ENCODE peak calls at places on chromosomes 7 and 10, in nine cellular contexts. X is GM23338, K is hepatocyte, L is OCI-LY7, R is neural progenitor cell, W is GM23248, F is HCT116, O is PC-3, J is SK-N-SH. P is an unnamed sample.

GRCh38 chr7:38229386-38229785 is 44.0 kb downstream of the TARP start:
- DNase-seq in R (no peak), K (no peak), O (peak; percentile 30), F (no peak), W (peak; percentile 32), X (no peak), J (no peak), L (no peak), P (no peak)

GRCh38 chr10:3419719-3420495 is 247.3 kb upstream of the PITRM1 start:
- DNase-seq in L (no peak), O (no peak), K (no peak), R (no peak), J (no peak), W (no peak), X (no peak), F (no peak), P (no peak)

GRCh38 chr7:22447759-22448158 is 52.2 kb downstream of the STEAP1B start:
- DNase-seq in F (no peak), O (no peak), L (peak; percentile 85), R (no peak), W (no peak), X (no peak), J (no peak), K (no peak), P (peak; percentile 91)

GRCh38 chr7:64869912-64870562 is 33.0 kb upstream of the ZNF273 start:
- DNase-seq in O (no peak), L (no peak), W (no peak), F (no peak), J (peak; percentile 36), X (no peak), R (no peak), K (no peak), P (no peak)

GRCh38 chr7:24503511-24503910 is 69.7 kb upstream of the PALS2 start:
- DNase-seq in J (no peak), W (no peak), L (no peak), R (no peak), O (no peak), K (no peak), F (no peak), X (no peak), P (no peak)

GRCh38 chr10:77844713-77845454 is 81.7 kb downstream of the DLG5 start:
- DNase-seq in X (peak; percentile 30), F (peak; percentile 38), O (peak; percentile 98), R (no peak), W (peak; percentile 87), K (peak; percentile 77), L (no peak), J (no peak), P (no peak)

GRCh38 chr10:75407716-75408511 is 6.3 kb upstream of the ZNF503 start:
- DNase-seq in W (peak; percentile 51), L (no peak), F (no peak), J (no peak), K (peak; percentile 65), X (peak; percentile 71), O (peak; percentile 66), R (peak; percentile 78), P (no peak)

GRCh38 chr7:88095-88926 is 104.1 kb upstream of the FAM20C start:
- DNase-seq in O (no peak), X (peak; percentile 71), K (peak; percentile 5), F (no peak), W (no peak), J (no peak), L (no peak), R (peak; percentile 53), P (no peak)

GRCh38 chr7:100895956-100896742 is 461 bp upstream of the ACHE start:
- DNase-seq in O (no peak), X (peak; percentile 51), L (no peak), F (no peak), J (peak; percentile 84), W (no peak), K (peak; percentile 77), R (peak; percentile 70), P (no peak)

GRCh38 chr7:17371656-17372524 is 73.4 kb downstream of the AHR start:
- DNase-seq in W (peak; percentile 97), L (no peak), F (peak; percentile 57), J (no peak), K (peak; percentile 32), O (peak; percentile 90), R (no peak), X (no peak), P (no peak)

GRCh38 chr10:325282-325681 is 190.0 kb downstream of the ZMYND11 start:
- DNase-seq in K (no peak), J (no peak), F (no peak), L (no peak), O (no peak), X (no peak), W (no peak), R (no peak), P (no peak)

GRCh38 chr7:20737840-20738448 is 48.7 kb downstream of the SP8 start:
- DNase-seq in L (no peak), O (no peak), X (no peak), K (peak; percentile 12), F (no peak), J (no peak), W (no peak), R (no peak), P (peak; percentile 70)

GRCh38 chr10:79001082-79001885 is 67.5 kb upstream of the ZMIZ1 start:
- DNase-seq in R (no peak), X (no peak), W (peak; percentile 51), L (no peak), K (no peak), F (no peak), J (no peak), O (peak; percentile 68), P (no peak)
- H3K36me3 ChIP-seq in R (no peaks in the 10 kb centered on the region), X (no peaks in the 10 kb centered on the region), W (no peaks in the 10 kb centered on the region), L (no peaks in the 10 kb centered on the region), K (no peaks in the 10 kb centered on the region), F (no peaks in the 10 kb centered on the region), J (no peaks in the 10 kb centered on the region), O (no peaks in the 10 kb centered on the region), P (no peaks in the 10 kb centered on the region)

GRCh38 chr10:79192677-79193003 is 123.9 kb downstream of the ZMIZ1 start:
- DNase-seq in J (no peak), X (no peak), O (peak; percentile 89), K (no peak), R (no peak), L (no peak), F (no peak), W (peak; percentile 88), P (no peak)
- H3K4me2 ChIP-seq in J (peak overlapping the region; percentile 8), X (no peak overlapping the region), O (peak overlapping the region; percentile 0), K (no peak overlapping the region), R (no peak overlapping the region), L (no peak overlapping the region), F (peak overlapping the region; percentile 52), W (peak overlapping the region; percentile 32), P (no peak overlapping the region)

GRCh38 chr10:90969148-90969547 is 48.3 kb upstream of the ANKRD1 start:
- DNase-seq in L (no peak), K (no peak), R (no peak), X (no peak), O (peak; percentile 73), W (peak; percentile 20), F (no peak), J (no peak), P (no peak)

GRCh38 chr10:90969947-90970673 is 49.2 kb upstream of the ANKRD1 start:
- DNase-seq in K (no peak), J (no peak), W (peak; percentile 80), R (no peak), F (no peak), L (no peak), X (no peak), O (peak; percentile 50), P (no peak)

GRCh38 chr10:90967865-90968264 is 47.0 kb upstream of the ANKRD1 start:
- DNase-seq in J (no peak), W (no peak), X (no peak), L (no peak), F (no peak), K (no peak), O (no peak), R (no peak), P (no peak)

GRCh38 chr10:90966146-90966545 is 45.3 kb upstream of the ANKRD1 start:
- DNase-seq in F (no peak), W (peak; percentile 40), K (no peak), L (no peak), J (no peak), X (no peak), O (no peak), R (no peak), P (no peak)

GRCh38 chr10:90968448-90969086 is 47.7 kb upstream of the ANKRD1 start:
- DNase-seq in W (peak; percentile 86), R (no peak), K (no peak), X (no peak), O (peak; percentile 82), L (no peak), J (peak; percentile 38), F (no peak), P (no peak)
- TF ChIP-seq EZH2phosphoT487 in W (peak; percentile 92), R (no peak), K (no peak), X (no peak), O (no peak), L (no peak), J (no peak), F (no peak), P (no peak)

GRCh38 chr7:143300959-143301617 is 12.9 kb downstream of the CASP2 start:
- DNase-seq in O (peak; percentile 88), R (no peak), X (no peak), J (no peak), F (no peak), K (no peak), L (no peak), W (no peak), P (no peak)
- H3K36me3 ChIP-seq in O (peaks cover 86% of the 10 kb centered on the region), R (peaks cover 47% of the 10 kb centered on the region), X (peaks cover 80% of the 10 kb centered on the region), J (peaks cover 94% of the 10 kb centered on the region), F (peaks cover 78% of the 10 kb centered on the region), K (no peaks in the 10 kb centered on the region), L (peaks cover 97% of the 10 kb centered on the region), W (peaks cover 71% of the 10 kb centered on the region), P (peaks cover 43% of the 10 kb centered on the region)

DNA sequence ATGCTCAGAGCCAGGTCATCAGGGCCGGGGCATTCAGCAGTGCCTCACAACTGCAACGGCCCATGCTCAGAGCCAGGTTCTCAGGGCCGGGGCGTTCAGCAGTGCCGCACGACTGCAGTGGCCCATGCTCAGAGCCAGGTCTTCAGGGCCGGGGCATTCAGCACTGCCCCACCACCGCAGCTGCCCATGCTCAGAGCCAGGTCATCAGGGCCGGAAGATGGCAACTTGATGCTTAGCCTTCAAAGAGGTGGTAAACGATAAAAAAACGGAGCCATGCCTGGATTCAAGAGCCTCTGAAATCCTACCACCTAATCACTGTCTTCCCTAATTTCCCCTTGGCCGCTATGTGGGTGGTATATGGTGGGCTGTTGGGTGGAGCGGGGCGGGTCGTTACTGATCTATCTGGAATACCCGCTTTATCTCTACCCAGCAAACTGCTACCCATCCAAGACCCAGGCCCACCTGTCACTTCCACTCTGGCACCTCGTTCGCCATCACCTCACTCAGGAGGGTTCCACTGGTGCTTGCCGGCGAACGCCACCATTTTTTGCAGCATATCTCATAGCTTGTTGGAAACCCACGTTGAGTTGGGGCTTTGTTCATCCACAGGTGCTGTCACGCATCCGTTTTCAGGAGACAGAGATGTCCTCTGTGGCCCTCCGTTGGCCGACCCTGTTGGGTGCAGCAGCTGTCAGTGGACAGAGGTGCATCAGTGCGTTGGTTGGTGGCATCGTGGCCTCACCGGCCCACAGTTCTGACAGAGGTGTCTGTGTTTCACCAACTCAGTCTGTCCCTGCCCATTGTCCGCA is 221.1 kb downstream of the EBF3 start:
- DNase-seq in J (no peak), F (no peak), K (no peak), W (no peak), O (no peak), X (no peak), R (no peak), L (no peak), P (no peak)
- H3K4me2 ChIP-seq in J (no peak overlapping the region), F (no peak overlapping the region), K (no peak overlapping the region), W (no peak overlapping the region), O (no peak overlapping the region), X (no peak overlapping the region), R (no peak overlapping the region), L (no peak overlapping the region), P (no peak overlapping the region)

P was measured in MM.1S.